ENCODE peak calls at places on chromosomes 11 and 22, in four cellular contexts. One of them, this sample, is unnamed.

GRCh38 chr11:121523581-121524232 is 70.9 kb upstream of the SORL1-AS1 start:
- DNase-seq in heart left ventricle: no peak
- DNase-seq in sigmoid colon: no peak
- DNase-seq in A549: no peak
- DNase-seq in this sample: no peak

GRCh38 chr11:74671520-74672196 is 59.6 kb downstream of the CHRDL2 start:
- DNase-seq in heart left ventricle: no peak
- DNase-seq in sigmoid colon: no peak
- DNase-seq in A549: peak; percentile 51
- DNase-seq in this sample: peak; percentile 76

GRCh38 chr22:36330655-36331305 is 57.0 kb downstream of the MYH9 start:
- DNase-seq in heart left ventricle: peak; percentile 78
- DNase-seq in sigmoid colon: no peak
- DNase-seq in A549: no peak
- DNase-seq in this sample: peak; percentile 90

GRCh38 chr22:43169310-43170130 is 17.4 kb downstream of the TTLL12 start:
- DNase-seq in heart left ventricle: no peak
- DNase-seq in sigmoid colon: no peak
- DNase-seq in A549: no peak
- DNase-seq in this sample: no peak

GRCh38 chr11:68036717-68037239 is 2.0 kb upstream of the TCIRG1 start:
- DNase-seq in heart left ventricle: peak; percentile 73
- DNase-seq in sigmoid colon: peak; percentile 89
- DNase-seq in A549: no peak
- DNase-seq in this sample: peak; percentile 64

GRCh38 chr11:114017723-114018122 is 41.8 kb upstream of the ZBTB16 start:
- DNase-seq in heart left ventricle: no peak
- DNase-seq in sigmoid colon: no peak
- DNase-seq in A549: peak; percentile 13
- DNase-seq in this sample: no peak

GRCh38 chr11:110907629-110908028 is 195.4 kb upstream of the ARHGAP20 start:
- DNase-seq in heart left ventricle: no peak
- DNase-seq in sigmoid colon: no peak
- DNase-seq in A549: peak; percentile 5
- DNase-seq in this sample: no peak

GRCh38 chr22:35452810-35453743 is 53.1 kb downstream of the MCM5 start:
- DNase-seq in heart left ventricle: no peak
- DNase-seq in sigmoid colon: no peak
- DNase-seq in A549: no peak
- DNase-seq in this sample: no peak

GRCh38 chr11:115678942-115679341 is 174.7 kb upstream of the CADM1 start:
- DNase-seq in heart left ventricle: no peak
- DNase-seq in sigmoid colon: no peak
- DNase-seq in A549: peak; percentile 52
- DNase-seq in this sample: no peak

GRCh38 chr11:5891216-5891800 is 1.7 kb upstream of the OR52E5 start:
- DNase-seq in heart left ventricle: no peak
- DNase-seq in sigmoid colon: no peak
- DNase-seq in A549: peak; percentile 10
- DNase-seq in this sample: no peak
- TF ChIP-seq CTCF in heart left ventricle: peak; percentile 32
- TF ChIP-seq CTCF in sigmoid colon: no peak
- TF ChIP-seq CTCF in A549: peak; percentile 55
- TF ChIP-seq CTCF in this sample: no peak

DNA sequence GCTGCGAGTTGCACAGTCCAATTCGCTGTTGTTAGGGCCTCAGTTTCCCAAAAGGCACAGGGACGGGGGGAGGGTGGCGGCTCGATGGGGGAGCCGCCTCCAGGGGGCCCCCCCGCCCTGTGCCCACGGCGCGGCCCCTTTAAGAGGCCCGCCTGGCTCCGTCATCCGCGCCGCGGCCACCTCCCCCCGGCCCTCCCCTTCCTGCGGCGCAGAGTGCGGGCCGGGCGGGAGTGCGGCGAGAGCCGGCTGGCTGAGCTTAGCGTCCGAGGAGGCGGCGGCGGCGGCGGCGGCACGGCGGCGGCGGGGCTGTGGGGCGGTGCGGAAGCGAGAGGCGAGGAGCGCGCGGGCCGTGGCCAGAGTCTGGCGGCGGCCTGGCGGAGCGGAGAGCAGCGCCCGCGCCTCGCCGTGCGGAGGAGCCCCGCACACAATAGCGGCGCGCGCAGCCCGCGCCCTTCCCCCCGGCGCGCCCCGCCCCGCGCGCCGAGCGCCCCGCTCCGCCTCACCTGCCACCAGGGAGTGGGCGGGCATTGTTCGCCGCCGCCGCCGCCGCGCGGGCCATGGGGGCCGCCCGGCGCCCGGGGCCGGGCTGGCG is at the start of gene BCR:
- DNase-seq in heart left ventricle: peak; percentile 81
- DNase-seq in sigmoid colon: peak; percentile 89
- DNase-seq in A549: peak; percentile 42
- DNase-seq in this sample: peak; percentile 41
- TF ChIP-seq POLR2A in heart left ventricle: no peak
- TF ChIP-seq POLR2A in sigmoid colon: no peak
- TF ChIP-seq POLR2A in A549: peak; percentile 28
- TF ChIP-seq POLR2A in this sample: no peak

DNA sequence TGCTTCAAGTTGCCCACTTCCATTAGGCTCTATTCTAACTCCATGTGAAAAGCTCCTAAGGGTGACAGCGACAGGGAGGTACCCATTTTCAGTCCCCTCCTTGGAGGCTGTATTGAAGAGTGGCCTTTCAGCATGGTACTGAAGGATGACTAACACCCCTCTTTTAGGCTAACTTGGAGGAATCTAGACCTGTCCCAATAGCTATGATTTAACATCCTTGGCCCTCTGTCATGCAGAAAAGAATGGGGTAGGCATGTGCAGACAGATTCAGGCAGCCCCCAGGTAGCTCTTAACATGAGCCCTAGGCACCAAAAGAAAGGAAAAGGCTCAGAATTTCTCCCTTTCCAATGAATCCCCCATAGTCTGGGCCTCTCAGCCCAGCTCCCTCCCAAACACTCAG is 89.3 kb upstream of the AMOTL1 start:
- DNase-seq in heart left ventricle: no peak
- DNase-seq in sigmoid colon: no peak
- DNase-seq in A549: no peak
- DNase-seq in this sample: no peak
- H3K4me3 ChIP-seq in heart left ventricle: no peak overlapping the region
- H3K4me3 ChIP-seq in sigmoid colon: no peak overlapping the region
- H3K4me3 ChIP-seq in A549: no peak overlapping the region
- H3K4me3 ChIP-seq in this sample: no peak overlapping the region

GRCh38 chr11:119190531-119190930 is 5.3 kb downstream of the NHERF4 start:
- DNase-seq in heart left ventricle: no peak
- DNase-seq in sigmoid colon: no peak
- DNase-seq in A549: no peak
- DNase-seq in this sample: no peak

GRCh38 chr11:119194811-119195210 is 9.5 kb downstream of the NHERF4 start:
- DNase-seq in heart left ventricle: no peak
- DNase-seq in sigmoid colon: no peak
- DNase-seq in A549: no peak
- DNase-seq in this sample: no peak

GRCh38 chr11:119192111-119192510 is 6.8 kb downstream of the NHERF4 start:
- DNase-seq in heart left ventricle: no peak
- DNase-seq in sigmoid colon: no peak
- DNase-seq in A549: no peak
- DNase-seq in this sample: no peak

GRCh38 chr11:119193626-119194025 is 8.4 kb downstream of the NHERF4 start:
- DNase-seq in heart left ventricle: no peak
- DNase-seq in sigmoid colon: no peak
- DNase-seq in A549: no peak
- DNase-seq in this sample: no peak

GRCh38 chr11:119193001-119193400 is 7.7 kb downstream of the NHERF4 start:
- DNase-seq in heart left ventricle: no peak
- DNase-seq in sigmoid colon: no peak
- DNase-seq in A549: no peak
- DNase-seq in this sample: no peak
- TF ChIP-seq CTCF in heart left ventricle: no peak
- TF ChIP-seq CTCF in sigmoid colon: no peak
- TF ChIP-seq CTCF in A549: no peak
- TF ChIP-seq CTCF in this sample: no peak

GRCh38 chr22:25800766-25801165 is 58.8 kb downstream of the MYO18B start:
- DNase-seq in heart left ventricle: no peak
- DNase-seq in sigmoid colon: no peak
- DNase-seq in A549: no peak
- DNase-seq in this sample: no peak

GRCh38 chr22:25806579-25806978 is 64.6 kb downstream of the MYO18B start:
- DNase-seq in heart left ventricle: no peak
- DNase-seq in sigmoid colon: no peak
- DNase-seq in A549: no peak
- DNase-seq in this sample: no peak

DNA sequence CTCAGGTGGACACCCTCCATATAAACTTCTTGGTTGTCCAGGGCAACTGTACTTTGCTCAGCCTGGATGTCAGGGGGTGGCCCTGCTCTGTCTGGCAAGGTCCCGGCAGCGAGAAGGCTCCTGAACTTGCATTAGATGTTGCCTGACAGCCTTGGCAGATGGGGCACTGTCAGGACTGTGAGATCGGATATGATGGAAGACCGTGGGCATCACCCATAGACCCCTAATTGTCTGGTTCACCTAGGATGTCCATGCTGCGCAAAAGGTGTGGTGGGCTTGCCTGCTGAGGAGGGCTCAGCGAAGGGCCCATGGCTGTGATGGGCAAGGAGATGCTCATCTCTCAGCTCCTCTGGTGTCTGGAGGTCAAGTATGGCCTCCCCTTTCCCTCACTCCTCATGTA is 62.7 kb downstream of the MYO18B start:
- DNase-seq in heart left ventricle: no peak
- DNase-seq in sigmoid colon: no peak
- DNase-seq in A549: no peak
- DNase-seq in this sample: no peak
- TF ChIP-seq POLR2A in heart left ventricle: no peak
- TF ChIP-seq POLR2A in sigmoid colon: no peak
- TF ChIP-seq POLR2A in A549: no peak
- TF ChIP-seq POLR2A in this sample: no peak

DNA sequence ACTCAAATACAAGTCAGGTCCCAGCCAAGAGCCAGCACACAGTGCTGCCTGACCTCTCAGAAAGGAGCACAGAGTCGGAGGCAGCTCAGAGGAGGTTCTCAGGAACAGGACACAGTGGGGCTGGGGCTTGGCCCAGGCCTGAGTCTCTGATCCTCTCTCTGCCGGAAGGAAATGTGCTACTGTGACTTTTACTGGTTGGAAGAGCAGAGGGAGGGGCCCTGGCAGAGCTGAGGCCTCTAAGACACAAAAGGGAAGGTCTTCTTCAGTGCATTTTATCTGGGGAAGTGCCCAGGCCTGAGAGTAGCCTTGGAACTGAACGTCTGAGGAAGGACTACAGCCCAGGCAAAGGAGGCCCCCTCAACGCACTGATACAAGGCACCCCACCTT is 16.2 kb upstream of the CASTOR1 start:
- DNase-seq in heart left ventricle: peak; percentile 72
- DNase-seq in sigmoid colon: peak; percentile 87
- DNase-seq in A549: no peak
- DNase-seq in this sample: peak; percentile 76
- H3K4me3 ChIP-seq in heart left ventricle: no peak overlapping the region
- H3K4me3 ChIP-seq in sigmoid colon: no peak overlapping the region
- H3K4me3 ChIP-seq in A549: no peak overlapping the region
- H3K4me3 ChIP-seq in this sample: no peak overlapping the region

This sample was measured in lower leg skin.